ENCODE peak calls at places on chromosomes 11 and 22, in eight cellular contexts. One of them, this sample, is unnamed.

GRCh38 chr11:27174672-27175210 is 134.1 kb downstream of the BBOX1 start:
- DNase-seq in A549: no peak
- DNase-seq in lower leg skin: no peak
- DNase-seq in ovary: no peak
- DNase-seq in IMR-90: no peak
- DNase-seq in HCT116: no peak
- DNase-seq in breast epithelium: no peak
- DNase-seq in uterus: no peak
- DNase-seq in this sample: no peak

GRCh38 chr11:93128574-93128973 is 69.2 kb downstream of the SLC36A4 start:
- DNase-seq in A549: no peak
- DNase-seq in lower leg skin: no peak
- DNase-seq in ovary: no peak
- DNase-seq in IMR-90: no peak
- DNase-seq in HCT116: no peak
- DNase-seq in breast epithelium: no peak
- DNase-seq in uterus: no peak
- DNase-seq in this sample: no peak

GRCh38 chr22:33104192-33104591 is 46.0 kb upstream of the SYN3 start:
- DNase-seq in A549: no peak
- DNase-seq in lower leg skin: no peak
- DNase-seq in ovary: no peak
- DNase-seq in IMR-90: no peak
- DNase-seq in HCT116: no peak
- DNase-seq in breast epithelium: no peak
- DNase-seq in uterus: no peak
- DNase-seq in this sample: no peak

GRCh38 chr11:83122050-83122449 is 34.9 kb upstream of the PCF11 start:
- DNase-seq in A549: no peak
- DNase-seq in lower leg skin: no peak
- DNase-seq in ovary: no peak
- DNase-seq in IMR-90: no peak
- DNase-seq in HCT116: no peak
- DNase-seq in breast epithelium: no peak
- DNase-seq in uterus: no peak
- DNase-seq in this sample: no peak

GRCh38 chr11:74696932-74697687 is 34.1 kb downstream of the CHRDL2 start:
- DNase-seq in A549: peak; percentile 56
- DNase-seq in lower leg skin: peak; percentile 64
- DNase-seq in ovary: peak; percentile 90
- DNase-seq in IMR-90: peak; percentile 96
- DNase-seq in HCT116: no peak
- DNase-seq in breast epithelium: peak; percentile 87
- DNase-seq in uterus: peak; percentile 92
- DNase-seq in this sample: peak; percentile 76

GRCh38 chr11:18383388-18384156 is 10.8 kb upstream of the LDHA start:
- DNase-seq in A549: peak; percentile 96
- DNase-seq in lower leg skin: peak; percentile 94
- DNase-seq in ovary: peak; percentile 57
- DNase-seq in IMR-90: peak; percentile 96
- DNase-seq in HCT116: peak; percentile 84
- DNase-seq in breast epithelium: peak; percentile 75
- DNase-seq in uterus: peak; percentile 67
- DNase-seq in this sample: peak; percentile 84

GRCh38 chr11:59754859-59755700 is at the start of gene STX3:
- DNase-seq in A549: peak; percentile 83
- DNase-seq in lower leg skin: peak; percentile 43
- DNase-seq in ovary: peak; percentile 83
- DNase-seq in IMR-90: peak; percentile 35
- DNase-seq in HCT116: peak; percentile 64
- DNase-seq in breast epithelium: peak; percentile 54
- DNase-seq in uterus: peak; percentile 69
- DNase-seq in this sample: peak; percentile 17

GRCh38 chr22:44659140-44659539 is 42.9 kb upstream of the PRR5 start:
- DNase-seq in A549: no peak
- DNase-seq in lower leg skin: no peak
- DNase-seq in ovary: peak; percentile 52
- DNase-seq in IMR-90: no peak
- DNase-seq in HCT116: no peak
- DNase-seq in breast epithelium: no peak
- DNase-seq in uterus: no peak
- DNase-seq in this sample: no peak

GRCh38 chr11:95977534-95978174 is 53.7 kb upstream of the MTMR2 start:
- DNase-seq in A549: peak; percentile 54
- DNase-seq in lower leg skin: no peak
- DNase-seq in ovary: no peak
- DNase-seq in IMR-90: peak; percentile 69
- DNase-seq in HCT116: no peak
- DNase-seq in breast epithelium: no peak
- DNase-seq in uterus: no peak
- DNase-seq in this sample: no peak

GRCh38 chr11:105862736-105863367 is 159.2 kb downstream of the MSANTD4 start:
- DNase-seq in A549: no peak
- DNase-seq in lower leg skin: no peak
- DNase-seq in ovary: no peak
- DNase-seq in IMR-90: peak; percentile 68
- DNase-seq in HCT116: peak; percentile 41
- DNase-seq in breast epithelium: no peak
- DNase-seq in uterus: no peak
- DNase-seq in this sample: no peak

GRCh38 chr22:47453049-47453448 is 690.6 kb downstream of the TBC1D22A start:
- DNase-seq in A549: no peak
- DNase-seq in lower leg skin: no peak
- DNase-seq in ovary: no peak
- DNase-seq in IMR-90: no peak
- DNase-seq in HCT116: no peak
- DNase-seq in breast epithelium: no peak
- DNase-seq in uterus: no peak
- DNase-seq in this sample: no peak

GRCh38 chr11:97895572-97895971 is 1125.2 kb upstream of the CNTN5 start:
- DNase-seq in A549: no peak
- DNase-seq in lower leg skin: no peak
- DNase-seq in ovary: no peak
- DNase-seq in IMR-90: no peak
- DNase-seq in HCT116: no peak
- DNase-seq in breast epithelium: no peak
- DNase-seq in uterus: no peak
- DNase-seq in this sample: no peak

GRCh38 chr11:10457901-10458300 is 2.8 kb downstream of the AMPD3 start:
- DNase-seq in A549: no peak
- DNase-seq in lower leg skin: peak; percentile 12
- DNase-seq in ovary: no peak
- DNase-seq in IMR-90: no peak
- DNase-seq in HCT116: no peak
- DNase-seq in breast epithelium: no peak
- DNase-seq in uterus: no peak
- DNase-seq in this sample: no peak

GRCh38 chr11:33344611-33345010 is 87.4 kb downstream of the HIPK3 start:
- DNase-seq in A549: no peak
- DNase-seq in lower leg skin: no peak
- DNase-seq in ovary: no peak
- DNase-seq in IMR-90: peak; percentile 18
- DNase-seq in HCT116: no peak
- DNase-seq in breast epithelium: no peak
- DNase-seq in uterus: no peak
- DNase-seq in this sample: no peak

GRCh38 chr22:34850010-34850409 is 215.9 kb upstream of the ISX start:
- DNase-seq in A549: no peak
- DNase-seq in lower leg skin: no peak
- DNase-seq in ovary: no peak
- DNase-seq in IMR-90: no peak
- DNase-seq in HCT116: no peak
- DNase-seq in breast epithelium: no peak
- DNase-seq in uterus: no peak
- DNase-seq in this sample: no peak

GRCh38 chr11:73227571-73228211 is 9.6 kb downstream of the P2RY2 start:
- DNase-seq in A549: no peak
- DNase-seq in lower leg skin: peak; percentile 49
- DNase-seq in ovary: peak; percentile 34
- DNase-seq in IMR-90: no peak
- DNase-seq in HCT116: peak; percentile 42
- DNase-seq in breast epithelium: peak; percentile 58
- DNase-seq in uterus: peak; percentile 8
- DNase-seq in this sample: no peak

GRCh38 chr11:19079643-19080440 is 19.3 kb upstream of the MRGPRX2 start:
- DNase-seq in A549: no peak
- DNase-seq in lower leg skin: no peak
- DNase-seq in ovary: no peak
- DNase-seq in IMR-90: peak; percentile 68
- DNase-seq in HCT116: peak; percentile 47
- DNase-seq in breast epithelium: peak; percentile 73
- DNase-seq in uterus: peak; percentile 25
- DNase-seq in this sample: no peak

GRCh38 chr11:47337229-47337924 is 15.1 kb downstream of the MYBPC3 start:
- DNase-seq in A549: peak; percentile 56
- DNase-seq in lower leg skin: no peak
- DNase-seq in ovary: no peak
- DNase-seq in IMR-90: no peak
- DNase-seq in HCT116: peak; percentile 37
- DNase-seq in breast epithelium: no peak
- DNase-seq in uterus: no peak
- DNase-seq in this sample: no peak

GRCh38 chr22:17589810-17590375 is 26.6 kb downstream of the SLC25A18 start:
- DNase-seq in A549: no peak
- DNase-seq in lower leg skin: no peak
- DNase-seq in ovary: peak; percentile 19
- DNase-seq in IMR-90: no peak
- DNase-seq in HCT116: no peak
- DNase-seq in breast epithelium: no peak
- DNase-seq in uterus: no peak
- DNase-seq in this sample: no peak

GRCh38 chr11:6619021-6619745 is at the start of gene TPP1:
- DNase-seq in A549: peak; percentile 99
- DNase-seq in lower leg skin: peak; percentile 96
- DNase-seq in ovary: peak; percentile 90
- DNase-seq in IMR-90: peak; percentile 94
- DNase-seq in HCT116: peak; percentile 90
- DNase-seq in breast epithelium: peak; percentile 94
- DNase-seq in uterus: peak; percentile 92
- DNase-seq in this sample: peak; percentile 99

GRCh38 chr11:6616596-6617250 is 2.5 kb downstream of the TPP1 start:
- DNase-seq in A549: no peak
- DNase-seq in lower leg skin: no peak
- DNase-seq in ovary: peak; percentile 38
- DNase-seq in IMR-90: no peak
- DNase-seq in HCT116: no peak
- DNase-seq in breast epithelium: no peak
- DNase-seq in uterus: no peak
- DNase-seq in this sample: no peak

GRCh38 chr11:6615882-6616585 is 3.2 kb downstream of the TPP1 start:
- DNase-seq in A549: no peak
- DNase-seq in lower leg skin: no peak
- DNase-seq in ovary: no peak
- DNase-seq in IMR-90: peak; percentile 63
- DNase-seq in HCT116: no peak
- DNase-seq in breast epithelium: no peak
- DNase-seq in uterus: no peak
- DNase-seq in this sample: no peak

GRCh38 chr11:6617315-6617781 is 1.9 kb downstream of the TPP1 start:
- DNase-seq in A549: no peak
- DNase-seq in lower leg skin: no peak
- DNase-seq in ovary: no peak
- DNase-seq in IMR-90: no peak
- DNase-seq in HCT116: no peak
- DNase-seq in breast epithelium: no peak
- DNase-seq in uterus: no peak
- DNase-seq in this sample: no peak

DNA sequence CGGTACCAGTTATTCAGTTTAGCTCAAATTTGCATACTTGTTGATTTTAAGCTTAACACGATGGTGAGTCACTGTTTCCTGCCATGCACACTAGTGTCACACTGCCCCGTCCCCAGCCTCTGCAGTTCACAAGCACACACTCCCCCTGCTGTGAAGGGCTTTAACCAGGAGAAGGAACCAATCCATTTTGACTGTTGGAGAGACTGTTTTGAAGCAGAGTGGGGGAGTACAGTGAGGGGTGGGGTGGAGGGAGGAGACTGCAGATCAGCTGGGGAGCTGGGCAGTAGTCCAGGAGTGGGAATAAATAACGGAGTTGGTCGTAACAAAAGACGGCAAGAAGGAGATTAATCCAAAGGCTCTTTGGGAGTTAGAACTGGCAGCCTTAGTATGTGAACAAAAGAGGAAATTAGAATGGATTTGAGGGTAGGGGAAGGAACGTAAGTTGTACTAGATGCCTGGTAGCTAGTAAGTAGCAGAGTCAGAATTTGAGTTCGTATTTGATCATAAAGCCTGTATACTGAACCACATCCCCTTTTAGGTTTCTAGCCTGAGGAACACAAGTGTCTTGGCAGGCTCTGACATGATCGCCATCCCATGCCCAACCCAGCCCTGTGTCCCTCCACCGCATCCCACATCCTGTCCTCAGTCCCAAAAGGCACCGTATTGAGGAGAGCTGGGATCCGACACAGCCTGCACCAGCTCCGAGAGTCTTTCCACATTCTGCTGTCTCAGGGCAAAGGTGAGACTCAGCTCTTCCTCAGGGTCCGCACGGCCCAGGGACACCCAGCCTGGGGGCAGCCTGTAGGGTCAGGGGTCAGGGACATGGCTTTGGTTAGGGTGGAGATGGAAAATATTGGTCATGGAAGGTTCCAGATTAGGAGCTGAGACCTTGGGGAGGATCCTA is 853 bp downstream of the TPP1 start:
- DNase-seq in A549: no peak
- DNase-seq in lower leg skin: peak; percentile 49
- DNase-seq in ovary: peak; percentile 78
- DNase-seq in IMR-90: peak; percentile 90
- DNase-seq in HCT116: no peak
- DNase-seq in breast epithelium: no peak
- DNase-seq in uterus: peak; percentile 75
- DNase-seq in this sample: no peak
- TF ChIP-seq CTCF in A549: no peak
- TF ChIP-seq CTCF in lower leg skin: no peak
- TF ChIP-seq CTCF in ovary: no peak
- TF ChIP-seq CTCF in IMR-90: peak; percentile 28
- TF ChIP-seq CTCF in HCT116: no peak
- TF ChIP-seq CTCF in breast epithelium: no peak
- TF ChIP-seq CTCF in uterus: no peak
- TF ChIP-seq CTCF in this sample: no peak

GRCh38 chr11:66727282-66727882 is 1.6 kb downstream of the SPTBN2 start:
- DNase-seq in A549: peak; percentile 51
- DNase-seq in lower leg skin: no peak
- DNase-seq in ovary: peak; percentile 73
- DNase-seq in IMR-90: peak; percentile 11
- DNase-seq in HCT116: no peak
- DNase-seq in breast epithelium: no peak
- DNase-seq in uterus: peak; percentile 33
- DNase-seq in this sample: no peak
- H3K4me3 ChIP-seq in A549: peak overlapping the region; percentile 75
- H3K4me3 ChIP-seq in lower leg skin: peak overlapping the region; percentile 37
- H3K4me3 ChIP-seq in ovary: peak overlapping the region; percentile 43
- H3K4me3 ChIP-seq in IMR-90: peak overlapping the region; percentile 39
- H3K4me3 ChIP-seq in HCT116: peak overlapping the region; percentile 62
- H3K4me3 ChIP-seq in breast epithelium: peak overlapping the region; percentile 67
- H3K4me3 ChIP-seq in uterus: peak overlapping the region; percentile 6
- H3K4me3 ChIP-seq in this sample: peak overlapping the region; percentile 34

GRCh38 chr11:12164061-12165014 is 53.9 kb downstream of the MICAL2 start:
- DNase-seq in A549: no peak
- DNase-seq in lower leg skin: no peak
- DNase-seq in ovary: no peak
- DNase-seq in IMR-90: peak; percentile 91
- DNase-seq in HCT116: peak; percentile 93
- DNase-seq in breast epithelium: peak; percentile 85
- DNase-seq in uterus: no peak
- DNase-seq in this sample: no peak
- TF ChIP-seq POLR2A in A549: no peak
- TF ChIP-seq POLR2A in lower leg skin: no peak
- TF ChIP-seq POLR2A in ovary: no peak
- TF ChIP-seq POLR2A in IMR-90: peak; percentile 45
- TF ChIP-seq POLR2A in HCT116: no peak
- TF ChIP-seq POLR2A in breast epithelium: no peak
- TF ChIP-seq POLR2A in uterus: no peak
- TF ChIP-seq POLR2A in this sample: no peak

GRCh38 chr11:72015511-72016061 is 16.9 kb downstream of the IL18BP start:
- DNase-seq in A549: no peak
- DNase-seq in lower leg skin: no peak
- DNase-seq in ovary: no peak
- DNase-seq in IMR-90: peak; percentile 24
- DNase-seq in HCT116: no peak
- DNase-seq in breast epithelium: no peak
- DNase-seq in uterus: no peak
- DNase-seq in this sample: no peak
- TF ChIP-seq CTCF in A549: peak; percentile 42
- TF ChIP-seq CTCF in lower leg skin: no peak
- TF ChIP-seq CTCF in ovary: peak; percentile 10
- TF ChIP-seq CTCF in IMR-90: peak; percentile 32
- TF ChIP-seq CTCF in HCT116: peak; percentile 33
- TF ChIP-seq CTCF in breast epithelium: no peak
- TF ChIP-seq CTCF in uterus: peak; percentile 5
- TF ChIP-seq CTCF in this sample: no peak

This sample was measured in tibial nerve.